ENCODE peak calls at places on chromosomes 4 and X, in six cellular contexts. Q, G, Y, K, D and W are unnamed samples.

GRCh38 chr4:86818211-86818610 is 31.0 kb downstream of the SLC10A6 start:
- DNase-seq in Q (no peak), G (no peak), Y (peak; percentile 49), K (no peak), D (no peak), W (no peak)

GRCh38 chrX:120604359-120604782 is 470 bp downstream of the MCTS1 start:
- DNase-seq in Q (peak; percentile 32), G (no peak), Y (peak; percentile 18), K (no peak), D (peak; percentile 17), W (peak; percentile 36)

GRCh38 chr4:45072981-45073380 is 346.6 kb upstream of the GNPDA2 start:
- DNase-seq in Q (no peak), G (no peak), Y (no peak), K (no peak), D (no peak), W (no peak)

GRCh38 chr4:87270144-87270543 is 49.7 kb upstream of the KLHL8 start:
- DNase-seq in Q (peak; percentile 37), G (no peak), Y (peak; percentile 51), K (no peak), D (peak; percentile 59), W (peak; percentile 38)

GRCh38 chr4:64230709-64231310 is 178.4 kb downstream of the TECRL start:
- DNase-seq in Q (no peak), G (no peak), Y (peak; percentile 20), K (no peak), D (peak; percentile 46), W (no peak)

GRCh38 chr4:52982246-52982950 is 120.3 kb downstream of the RASL11B start:
- DNase-seq in Q (peak; percentile 53), G (no peak), Y (peak; percentile 76), K (no peak), D (peak; percentile 47), W (peak; percentile 50)

GRCh38 chr4:136281889-136282288 is 1250.4 kb downstream of the PCDH18 start:
- DNase-seq in Q (no peak), G (no peak), Y (no peak), K (no peak), D (no peak), W (no peak)

GRCh38 chrX:97267376-97267775 is 383.7 kb downstream of the RPA4 start:
- DNase-seq in Q (no peak), G (no peak), Y (peak; percentile 1), K (no peak), D (no peak), W (peak; percentile 3)

GRCh38 chrX:108437354-108437753 is 868 bp downstream of the COL4A6 start:
- DNase-seq in Q (no peak), G (no peak), Y (no peak), K (no peak), D (peak; percentile 21), W (no peak)

GRCh38 chrX:112211459-112211858 is 128.9 kb upstream of the TRPC5 start:
- DNase-seq in Q (no peak), G (no peak), Y (peak; percentile 13), K (no peak), D (no peak), W (no peak)

GRCh38 chrX:38805294-38806053 is 4.2 kb downstream of the MID1IP1 start:
- DNase-seq in Q (no peak), G (peak; percentile 75), Y (peak; percentile 81), K (no peak), D (peak; percentile 48), W (peak; percentile 56)

GRCh38 chr4:56698329-56698728 is 17.2 kb upstream of the HOPX start:
- DNase-seq in Q (peak; percentile 62), G (no peak), Y (peak; percentile 58), K (no peak), D (no peak), W (no peak)

GRCh38 chr4:88225216-88226107 is 58.9 kb downstream of the PPM1K start:
- DNase-seq in Q (peak; percentile 60), G (no peak), Y (peak; percentile 22), K (no peak), D (no peak), W (no peak)

GRCh38 chr4:20251061-20251795 is 477 bp upstream of the SLIT2 start:
- DNase-seq in Q (no peak), G (no peak), Y (peak; percentile 39), K (no peak), D (no peak), W (no peak)

GRCh38 chrX:10819973-10820372 is 199.6 kb upstream of the MID1 start:
- DNase-seq in Q (no peak), G (no peak), Y (no peak), K (no peak), D (no peak), W (no peak)

GRCh38 chr4:31929676-31930075 is 1209.5 kb downstream of the PCDH7 start:
- DNase-seq in Q (no peak), G (no peak), Y (no peak), K (no peak), D (no peak), W (no peak)

GRCh38 chrX:53379747-53380146 is 42.7 kb downstream of the SMC1A start:
- DNase-seq in Q (no peak), G (no peak), Y (no peak), K (no peak), D (no peak), W (no peak)

GRCh38 chr4:154640999-154641398 is 28.5 kb upstream of the FGG start:
- DNase-seq in Q (no peak), G (no peak), Y (no peak), K (no peak), D (no peak), W (no peak)

GRCh38 chr4:48780867-48781219 is 764 bp upstream of the FRYL start:
- DNase-seq in Q (peak; percentile 11), G (peak; percentile 69), Y (no peak), K (no peak), D (no peak), W (peak; percentile 52)

GRCh38 chr4:102836596-102836995 is 9.2 kb upstream of the UBE2D3 start:
- DNase-seq in Q (no peak), G (no peak), Y (no peak), K (no peak), D (no peak), W (no peak)

GRCh38 chr4:143515905-143516304 is 2.4 kb downstream of the SMARCA5 start:
- DNase-seq in Q (no peak), G (no peak), Y (no peak), K (no peak), D (no peak), W (no peak)

GRCh38 chr4:112523764-112524505 is 8.0 kb upstream of the NEUROG2 start:
- DNase-seq in Q (no peak), G (no peak), Y (no peak), K (no peak), D (peak; percentile 95), W (no peak)

GRCh38 chr4:168221298-168221697 is 97.3 kb downstream of the DDX60 start:
- DNase-seq in Q (peak; percentile 80), G (no peak), Y (peak; percentile 72), K (peak; percentile 18), D (no peak), W (peak; percentile 58)

DNA sequence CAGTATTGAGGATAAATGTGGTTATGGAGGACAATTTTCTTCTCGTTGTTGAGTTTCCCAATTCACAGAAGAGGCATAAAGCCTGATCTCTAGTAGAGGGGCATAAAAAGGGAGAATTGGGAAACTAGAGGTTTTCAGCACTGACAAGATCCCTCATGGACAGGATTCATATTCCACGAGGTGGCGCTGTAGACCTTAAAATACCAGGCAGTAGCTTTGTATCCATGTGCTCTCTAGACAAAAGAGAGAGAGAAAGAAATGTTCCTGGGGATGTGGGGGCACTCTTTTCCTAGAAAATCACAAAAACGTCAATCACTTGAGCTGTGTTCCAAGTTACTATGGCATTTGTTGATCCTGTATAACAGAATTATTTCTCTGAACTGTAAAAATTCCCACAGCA is 128.3 kb downstream of the MAGEE1 start:
- DNase-seq in Q (peak; percentile 36), G (no peak), Y (peak; percentile 9), K (no peak), D (peak; percentile 78), W (peak; percentile 0)
- TF ChIP-seq CTCF in Q (peak; percentile 28), G (no peak), Y (peak; percentile 13), K (no peak), D (peak; percentile 59), W (peak; percentile 35)

GRCh38 chrX:40579139-40579538 is 1.6 kb upstream of the ATP6AP2 start:
- DNase-seq in Q (no peak), G (no peak), Y (no peak), K (no peak), D (no peak), W (no peak)

GRCh38 chrX:40581333-40581910 is 652 bp downstream of the ATP6AP2 start:
- DNase-seq in Q (peak; percentile 1), G (no peak), Y (peak; percentile 3), K (no peak), D (no peak), W (peak; percentile 8)

GRCh38 chrX:40579880-40580536 is 762 bp upstream of the ATP6AP2 start:
- DNase-seq in Q (no peak), G (no peak), Y (peak; percentile 5), K (no peak), D (no peak), W (no peak)

GRCh38 chrX:40578039-40578438 is 2.7 kb upstream of the ATP6AP2 start:
- DNase-seq in Q (no peak), G (no peak), Y (no peak), K (no peak), D (no peak), W (no peak)

DNA sequence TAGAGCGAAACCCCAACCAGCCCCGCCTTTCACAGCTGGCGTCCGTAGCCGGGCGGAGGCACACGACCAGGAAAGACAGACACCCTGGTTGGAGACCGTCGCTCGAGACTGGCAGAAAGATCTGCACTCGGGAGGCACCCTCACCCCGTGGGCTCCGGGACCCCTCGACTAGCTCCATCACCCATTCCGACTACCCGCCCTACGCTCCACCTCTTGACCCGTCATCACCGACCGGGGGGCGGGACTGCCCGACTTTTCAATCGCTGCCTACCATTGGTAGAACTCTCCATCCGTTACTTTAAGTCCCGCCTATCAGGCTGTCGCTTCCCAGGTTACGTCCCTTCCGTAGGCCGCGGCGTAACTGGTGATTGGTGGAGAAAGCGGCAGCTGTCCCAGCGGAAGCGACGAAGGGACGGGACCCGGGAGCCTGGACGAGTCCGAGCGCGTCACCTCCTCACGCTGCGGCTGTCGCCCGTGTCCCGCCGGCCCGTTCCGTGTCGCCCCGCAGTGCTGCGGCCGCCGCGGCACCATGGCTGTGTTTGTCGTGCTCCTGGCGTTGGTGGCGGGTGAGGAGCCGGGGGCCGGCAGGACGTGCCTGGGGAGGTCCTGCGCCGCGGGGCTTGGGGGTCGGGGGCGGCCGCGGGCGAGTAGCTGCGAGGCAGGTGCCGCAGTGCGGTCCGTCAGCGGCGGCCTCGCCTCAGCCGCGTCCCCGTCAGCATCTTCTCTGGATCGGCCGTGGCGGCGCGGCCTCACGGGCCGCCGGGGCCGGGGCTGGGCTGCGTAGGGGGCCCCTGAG is at the start of gene ATP6AP2:
- DNase-seq in Q (peak; percentile 85), G (peak; percentile 96), Y (peak; percentile 90), K (peak; percentile 66), D (peak; percentile 95), W (peak; percentile 91)
- TF ChIP-seq CTCF in Q (no peak), G (no peak), Y (no peak), K (no peak), D (no peak), W (no peak)

DNA sequence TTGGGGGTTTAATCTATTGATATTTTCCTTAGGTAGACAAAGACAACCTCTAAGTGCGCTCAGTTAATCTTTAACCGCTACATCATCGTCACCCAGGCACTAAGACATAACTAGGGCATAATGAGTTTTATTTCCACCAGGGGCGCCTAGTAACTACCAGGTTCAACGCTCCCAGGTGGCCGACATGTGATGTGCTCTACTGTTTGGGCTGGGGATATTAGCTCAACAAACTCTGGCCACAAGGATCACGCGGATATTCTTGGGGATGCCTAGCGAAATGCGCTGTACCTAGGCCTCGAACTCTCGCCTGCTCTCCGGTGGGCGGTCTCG is 915 bp upstream of the RAB33B start:
- DNase-seq in Q (peak; percentile 72), G (no peak), Y (no peak), K (no peak), D (no peak), W (peak; percentile 68)
- TF ChIP-seq CTCF in Q (peak; percentile 63), G (no peak), Y (peak; percentile 30), K (peak; percentile 44), D (peak; percentile 46), W (peak; percentile 72)

GRCh38 chrX:18761750-18762149 is 54.3 kb downstream of the PPEF1 start:
- DNase-seq in Q (no peak), G (no peak), Y (no peak), K (no peak), D (no peak), W (no peak)
- TF ChIP-seq CTCF in Q (no peak), G (no peak), Y (no peak), K (no peak), D (no peak), W (no peak)